ENCODE peak calls at places on chromosomes 16 and 17, in eight cellular contexts. J is fibroblast of lung, R is heart left ventricle, V is dorsolateral prefrontal cortex, D is K562, N is transverse colon, A is A673, T is thyroid gland. C is an unnamed sample. For H3K27me3, the result is how much of the 10 kb centered on the place peaks cover.

GRCh38 chr17:74345433-74346241 is 16.0 kb downstream of the BTBD17 start:
- DNase-seq in N (no peak), D (no peak), R (no peak), J (no peak), V (no peak), T (no peak), A (no peak), C (no peak)

GRCh38 chr17:74744714-74745547 is 3.5 kb upstream of the NHERF1 start:
- DNase-seq in D (peak), V (peak), A (peak), N (peak), R (peak), T (peak), J (peak), C (peak)

GRCh38 chr16:17538942-17539341 is 68.2 kb upstream of the XYLT1 start:
- DNase-seq in J (peak), V (no peak), T (no peak), A (no peak), N (no peak), R (no peak), D (no peak), C (no peak)

GRCh38 chr16:8026450-8026849 is 563.9 kb downstream of the TMEM114 start:
- DNase-seq in D (peak), V (no peak), T (no peak), R (no peak), N (no peak), A (peak), J (no peak), C (no peak)

GRCh38 chr17:77666881-77667395 is 291.6 kb upstream of the TNRC6C start:
- DNase-seq in N (peak), J (no peak), D (no peak), T (no peak), R (no peak), A (peak), V (no peak), C (no peak)

GRCh38 chr16:23128056-23128455 is 21.2 kb downstream of the USP31 start:
- DNase-seq in J (no peak), N (no peak), V (no peak), A (no peak), D (no peak), T (no peak), R (no peak), C (no peak)

GRCh38 chr17:49464049-49464448 is 31.0 kb upstream of the NGFR start:
- DNase-seq in D (no peak), T (no peak), N (no peak), V (no peak), A (no peak), R (no peak), J (no peak), C (no peak)

GRCh38 chr16:66274335-66275110 is 92.0 kb upstream of the CDH5 start:
- DNase-seq in D (peak), V (peak), N (no peak), R (no peak), T (no peak), A (peak), J (peak), C (no peak)

GRCh38 chr16:25135239-25135878 is 23.8 kb downstream of the LCMT1 start:
- DNase-seq in D (no peak), J (peak), T (no peak), V (no peak), A (peak), R (no peak), N (peak), C (no peak)

GRCh38 chr17:72590382-72590781 is 469.6 kb downstream of the SOX9 start:
- DNase-seq in T (no peak), R (no peak), J (peak), D (no peak), V (no peak), A (no peak), N (no peak), C (no peak)

GRCh38 chr16:10009691-10010090 is 172.5 kb downstream of the GRIN2A start:
- DNase-seq in R (no peak), T (peak), J (no peak), A (no peak), V (peak), N (no peak), D (no peak), C (no peak)

GRCh38 chr16:87534030-87534653 is 41.3 kb upstream of the ZCCHC14 start:
- DNase-seq in D (no peak), J (no peak), T (no peak), V (no peak), N (no peak), R (no peak), A (no peak), C (no peak)

GRCh38 chr16:87534751-87535150 is 41.9 kb upstream of the ZCCHC14 start:
- DNase-seq in A (no peak), N (no peak), V (no peak), T (no peak), R (no peak), J (no peak), D (no peak), C (no peak)

GRCh38 chr16:87533061-87533460 is 40.2 kb upstream of the ZCCHC14 start:
- DNase-seq in N (no peak), A (no peak), J (no peak), D (no peak), V (no peak), T (no peak), R (no peak), C (no peak)

GRCh38 chr16:87528690-87529579 is 36.1 kb upstream of the ZCCHC14 start:
- DNase-seq in T (no peak), N (no peak), R (no peak), J (no peak), V (no peak), A (no peak), D (no peak), C (no peak)

GRCh38 chr16:87531418-87531817 is 38.6 kb upstream of the ZCCHC14 start:
- DNase-seq in J (no peak), R (no peak), V (no peak), A (no peak), T (peak), D (no peak), N (no peak), C (no peak)
- H3K27me3 ChIP-seq in J (under half), R (under half), V (under half), A (under half), T (under half), D (under half), N (under half), C (under half)

DNA sequence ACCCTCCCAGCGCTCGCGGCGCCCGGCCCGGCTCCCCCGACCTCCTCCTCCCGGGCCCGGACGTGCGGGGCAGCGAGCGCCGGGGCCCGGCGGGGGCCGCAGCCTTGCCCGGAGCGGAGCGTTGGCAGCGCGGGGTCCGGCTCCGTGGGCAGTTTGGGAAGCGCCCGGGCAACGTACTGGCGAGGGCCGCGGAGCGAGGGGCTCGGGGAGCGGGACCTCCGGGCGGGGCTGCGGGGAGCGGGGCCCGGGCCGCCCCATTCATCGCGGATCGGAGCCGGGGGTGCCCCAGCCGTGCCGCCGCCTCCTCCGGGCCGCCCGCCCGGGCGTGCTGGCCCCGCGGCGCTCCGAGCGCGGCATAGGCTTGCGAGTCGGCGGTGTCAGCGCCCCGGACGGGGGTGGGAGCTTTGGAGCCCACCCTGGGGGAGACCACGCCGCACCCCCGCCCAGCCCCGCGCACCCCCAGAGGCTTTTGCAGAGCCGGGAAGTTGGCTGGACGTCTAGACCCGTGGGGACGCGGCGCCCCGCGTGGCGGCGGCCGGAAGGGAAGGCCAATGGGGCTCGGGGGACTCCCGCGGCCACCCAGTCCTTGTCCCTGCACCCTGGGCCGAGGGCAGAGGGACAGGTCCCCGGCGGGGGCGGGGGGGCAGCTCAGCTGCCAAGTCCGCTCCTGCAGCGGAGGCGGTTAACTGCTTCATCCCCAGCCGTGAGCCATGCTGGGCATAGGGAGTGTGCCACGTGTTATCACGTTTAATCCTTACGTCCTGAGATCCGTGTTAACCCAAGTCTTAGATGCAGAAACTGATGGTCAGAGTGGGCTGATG is 852 bp downstream of the ZNF469 start:
- DNase-seq in N (no peak), T (no peak), A (no peak), V (peak), D (no peak), J (peak), R (peak), C (peak)
- TF ChIP-seq CTCF in N (peak), T (no peak), A (peak), V (peak), D (no peak), J (peak), R (peak), C (no peak)

GRCh38 chr17:2755941-2756724 is 6.7 kb upstream of the CCDC92B start:
- DNase-seq in A (no peak), J (no peak), V (no peak), T (no peak), R (peak), N (no peak), D (no peak), C (no peak)

DNA sequence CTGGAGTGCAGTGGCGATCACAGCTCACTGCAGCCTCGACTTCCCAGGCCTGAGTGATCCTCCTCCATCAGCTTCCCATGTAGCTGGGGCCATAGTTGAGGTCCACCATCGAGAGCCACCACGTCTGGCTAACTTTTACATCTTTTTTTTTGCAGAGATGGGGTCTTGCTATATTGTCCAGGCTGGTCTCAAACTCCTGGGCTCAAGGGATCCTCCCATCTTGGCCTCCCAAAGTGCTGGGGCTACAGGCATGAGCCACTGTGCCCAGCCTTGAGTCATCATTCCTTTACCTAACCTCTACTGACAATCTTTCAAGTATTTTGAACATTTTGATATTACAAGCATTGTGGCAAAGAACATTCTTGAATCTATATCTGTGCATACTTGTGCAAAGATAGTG is 9.4 kb upstream of the CCDC92B start:
- DNase-seq in A (no peak), V (no peak), D (no peak), R (no peak), T (no peak), N (no peak), J (no peak), C (no peak)
- H3K27me3 ChIP-seq in A (half or more), V (under half), D (under half), R (under half), T (under half), N (under half), J (under half), C (under half)

DNA sequence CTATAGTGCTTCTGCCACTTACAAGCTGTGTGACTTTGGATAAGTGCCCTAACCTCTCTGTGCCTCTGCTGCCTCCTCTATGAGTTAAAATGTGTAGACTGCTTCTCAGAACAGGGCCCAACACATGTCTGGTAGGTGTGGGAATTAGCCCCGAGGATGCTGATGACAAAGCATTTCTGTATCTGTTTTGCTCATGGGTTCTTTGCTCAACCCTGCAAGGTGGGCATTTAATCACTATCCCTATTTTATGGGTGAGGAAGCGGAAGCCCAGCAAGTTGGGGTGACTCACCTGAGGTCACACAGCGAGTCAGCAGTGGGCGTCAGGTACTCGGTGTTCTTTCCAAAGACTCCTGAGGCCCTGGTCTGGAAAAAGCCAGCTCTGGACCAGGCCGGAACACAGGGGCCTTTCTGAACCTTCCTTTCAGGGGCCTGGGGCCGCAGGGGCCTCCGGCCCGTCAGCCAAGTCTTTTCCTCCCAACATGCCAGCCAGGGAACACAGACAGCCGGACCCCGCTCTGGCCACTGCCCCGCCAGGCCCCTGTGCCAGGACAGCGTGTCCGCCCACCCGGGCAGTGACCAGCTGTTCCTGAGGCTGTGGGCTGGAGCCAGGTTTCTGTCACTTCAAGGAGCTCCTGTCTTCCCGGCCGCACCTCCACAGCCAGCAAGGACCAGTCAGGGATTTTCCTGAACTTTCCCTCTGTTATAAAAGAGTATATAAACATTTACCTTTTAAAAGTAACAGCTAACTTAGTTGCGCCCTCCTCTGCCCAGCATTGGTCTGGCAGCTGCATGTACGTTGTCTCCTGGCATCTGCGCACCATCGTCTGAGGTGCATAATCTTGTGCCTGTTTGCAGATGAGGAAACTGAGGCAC is 62.5 kb downstream of the SREBF1 start:
- DNase-seq in D (no peak), A (no peak), J (peak), V (no peak), R (no peak), T (peak), N (peak), C (no peak)
- TF ChIP-seq CTCF in D (no peak), A (peak), J (peak), V (peak), R (peak), T (peak), N (peak), C (no peak)

DNA sequence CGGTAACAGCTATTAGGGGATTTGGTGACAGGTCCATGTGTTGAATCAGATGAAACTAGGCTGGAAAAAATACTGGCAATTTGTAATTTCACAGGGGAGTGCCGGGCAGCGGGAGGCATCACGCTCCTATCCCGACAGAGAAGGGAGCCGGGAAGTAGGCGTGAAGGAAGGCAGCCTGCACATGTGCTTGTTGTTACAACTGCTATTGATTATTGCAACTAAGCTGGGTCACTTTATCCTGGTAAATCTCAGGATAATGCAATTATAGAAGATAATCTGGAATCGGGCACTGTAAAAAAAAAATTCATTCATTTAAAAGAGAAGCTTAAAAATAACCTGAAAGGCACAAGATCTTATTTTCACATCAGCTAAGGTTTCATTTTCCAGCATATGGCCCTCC is 180.6 kb downstream of the FOXL1 start:
- DNase-seq in D (no peak), R (no peak), V (no peak), A (no peak), N (no peak), J (no peak), T (no peak), C (no peak)
- H3K27me3 ChIP-seq in D (under half), R (under half), V (half or more), A (under half), N (half or more), J (under half), T (under half), C (half or more)

GRCh38 chr16:46828292-46828691 is 2.7 kb downstream of the C16orf87 start:
- DNase-seq in J (no peak), N (no peak), D (no peak), T (no peak), V (no peak), R (no peak), A (no peak), C (no peak)

GRCh38 chr16:46832757-46833464 is 1.9 kb upstream of the C16orf87 start:
- DNase-seq in V (no peak), T (no peak), N (no peak), A (no peak), D (no peak), J (no peak), R (no peak), C (no peak)

GRCh38 chr16:46828943-46829342 is 2.0 kb downstream of the C16orf87 start:
- DNase-seq in J (no peak), D (no peak), N (no peak), A (no peak), R (no peak), V (no peak), T (no peak), C (no peak)

GRCh38 chr16:46830902-46831647 is at the start of gene C16orf87:
- DNase-seq in N (peak), J (peak), V (peak), D (peak), R (peak), T (peak), A (peak), C (peak)

GRCh38 chr16:46830417-46830901 is 521 bp downstream of the C16orf87 start:
- DNase-seq in V (peak), A (peak), J (no peak), N (peak), D (no peak), T (peak), R (peak), C (peak)
- TF ChIP-seq CTCF in V (no peak), A (no peak), J (no peak), N (no peak), D (no peak), T (no peak), R (no peak), C (no peak)